ENCODE peak calls at places on chromosomes 13 and 19, in six cellular contexts. One of them, this sample, is unnamed.

GRCh38 chr13:113935081-113935511 is 38.8 kb downstream of the C13orf46 start:
- DNase-seq in brain microvascular endothelial cell: no peak
- DNase-seq in activated naive CD8-positive, alpha-beta T cell treated with anti-CD3 and anti-CD28 coated beads, Interleukin-2, amount 50 U/mL, for 24 hours: no peak
- DNase-seq in HT-29: no peak
- DNase-seq in AG08395: no peak
- DNase-seq in stimulated activated CD4-positive, alpha-beta T cell treated with anti-CD3 and anti-CD28 coated beads, TNF-alpha, amount 100 ng/mL, for 1 hour: no peak
- DNase-seq in this sample: no peak

GRCh38 chr13:46295531-46296464 is 84.1 kb downstream of the LRRC63 start:
- DNase-seq in HT-29: no peak
- DNase-seq in AG08395: peak; percentile 84
- DNase-seq in stimulated activated CD4-positive, alpha-beta T cell treated with anti-CD3 and anti-CD28 coated beads, TNF-alpha, amount 100 ng/mL, for 1 hour: no peak
- DNase-seq in brain microvascular endothelial cell: peak; percentile 74
- DNase-seq in activated naive CD8-positive, alpha-beta T cell treated with anti-CD3 and anti-CD28 coated beads, Interleukin-2, amount 50 U/mL, for 24 hours: peak; percentile 50
- DNase-seq in this sample: peak; percentile 82

GRCh38 chr13:74452881-74453280 is 318.7 kb upstream of the KLF12 start:
- DNase-seq in brain microvascular endothelial cell: no peak
- DNase-seq in HT-29: no peak
- DNase-seq in stimulated activated CD4-positive, alpha-beta T cell treated with anti-CD3 and anti-CD28 coated beads, TNF-alpha, amount 100 ng/mL, for 1 hour: no peak
- DNase-seq in AG08395: no peak
- DNase-seq in activated naive CD8-positive, alpha-beta T cell treated with anti-CD3 and anti-CD28 coated beads, Interleukin-2, amount 50 U/mL, for 24 hours: no peak
- DNase-seq in this sample: no peak

GRCh38 chr19:50420808-50421207 is 2.1 kb downstream of the SPIB start:
- DNase-seq in HT-29: no peak
- DNase-seq in brain microvascular endothelial cell: no peak
- DNase-seq in AG08395: no peak
- DNase-seq in stimulated activated CD4-positive, alpha-beta T cell treated with anti-CD3 and anti-CD28 coated beads, TNF-alpha, amount 100 ng/mL, for 1 hour: no peak
- DNase-seq in activated naive CD8-positive, alpha-beta T cell treated with anti-CD3 and anti-CD28 coated beads, Interleukin-2, amount 50 U/mL, for 24 hours: no peak
- DNase-seq in this sample: no peak

GRCh38 chr19:48364564-48365363 is 597 bp downstream of the SYNGR4 start:
- DNase-seq in activated naive CD8-positive, alpha-beta T cell treated with anti-CD3 and anti-CD28 coated beads, Interleukin-2, amount 50 U/mL, for 24 hours: no peak
- DNase-seq in stimulated activated CD4-positive, alpha-beta T cell treated with anti-CD3 and anti-CD28 coated beads, TNF-alpha, amount 100 ng/mL, for 1 hour: no peak
- DNase-seq in AG08395: no peak
- DNase-seq in brain microvascular endothelial cell: no peak
- DNase-seq in HT-29: no peak
- DNase-seq in this sample: no peak

GRCh38 chr19:4196009-4196408 is 13.5 kb downstream of the ANKRD24 start:
- DNase-seq in AG08395: no peak
- DNase-seq in activated naive CD8-positive, alpha-beta T cell treated with anti-CD3 and anti-CD28 coated beads, Interleukin-2, amount 50 U/mL, for 24 hours: no peak
- DNase-seq in brain microvascular endothelial cell: no peak
- DNase-seq in stimulated activated CD4-positive, alpha-beta T cell treated with anti-CD3 and anti-CD28 coated beads, TNF-alpha, amount 100 ng/mL, for 1 hour: no peak
- DNase-seq in HT-29: no peak
- DNase-seq in this sample: no peak

GRCh38 chr19:57830071-57830602 is at the start of gene ZNF587B:
- DNase-seq in stimulated activated CD4-positive, alpha-beta T cell treated with anti-CD3 and anti-CD28 coated beads, TNF-alpha, amount 100 ng/mL, for 1 hour: peak; percentile 27
- DNase-seq in activated naive CD8-positive, alpha-beta T cell treated with anti-CD3 and anti-CD28 coated beads, Interleukin-2, amount 50 U/mL, for 24 hours: peak; percentile 41
- DNase-seq in brain microvascular endothelial cell: peak; percentile 78
- DNase-seq in HT-29: peak; percentile 80
- DNase-seq in AG08395: peak; percentile 19
- DNase-seq in this sample: no peak

GRCh38 chr13:59452189-59452588 is 711.5 kb downstream of the DIAPH3 start:
- DNase-seq in stimulated activated CD4-positive, alpha-beta T cell treated with anti-CD3 and anti-CD28 coated beads, TNF-alpha, amount 100 ng/mL, for 1 hour: no peak
- DNase-seq in brain microvascular endothelial cell: no peak
- DNase-seq in AG08395: no peak
- DNase-seq in HT-29: no peak
- DNase-seq in activated naive CD8-positive, alpha-beta T cell treated with anti-CD3 and anti-CD28 coated beads, Interleukin-2, amount 50 U/mL, for 24 hours: no peak
- DNase-seq in this sample: no peak

GRCh38 chr19:9969688-9969975 is 33.3 kb upstream of the OLFM2 start:
- DNase-seq in activated naive CD8-positive, alpha-beta T cell treated with anti-CD3 and anti-CD28 coated beads, Interleukin-2, amount 50 U/mL, for 24 hours: no peak
- DNase-seq in stimulated activated CD4-positive, alpha-beta T cell treated with anti-CD3 and anti-CD28 coated beads, TNF-alpha, amount 100 ng/mL, for 1 hour: no peak
- DNase-seq in HT-29: no peak
- DNase-seq in AG08395: no peak
- DNase-seq in brain microvascular endothelial cell: no peak
- DNase-seq in this sample: no peak

GRCh38 chr19:524062-524674 is 7.4 kb upstream of the CDC34 start:
- DNase-seq in HT-29: no peak
- DNase-seq in AG08395: peak; percentile 32
- DNase-seq in activated naive CD8-positive, alpha-beta T cell treated with anti-CD3 and anti-CD28 coated beads, Interleukin-2, amount 50 U/mL, for 24 hours: no peak
- DNase-seq in brain microvascular endothelial cell: peak; percentile 24
- DNase-seq in stimulated activated CD4-positive, alpha-beta T cell treated with anti-CD3 and anti-CD28 coated beads, TNF-alpha, amount 100 ng/mL, for 1 hour: no peak
- DNase-seq in this sample: no peak

GRCh38 chr13:38686635-38687245 is at the start of gene FREM2:
- DNase-seq in activated naive CD8-positive, alpha-beta T cell treated with anti-CD3 and anti-CD28 coated beads, Interleukin-2, amount 50 U/mL, for 24 hours: no peak
- DNase-seq in brain microvascular endothelial cell: no peak
- DNase-seq in stimulated activated CD4-positive, alpha-beta T cell treated with anti-CD3 and anti-CD28 coated beads, TNF-alpha, amount 100 ng/mL, for 1 hour: no peak
- DNase-seq in AG08395: no peak
- DNase-seq in HT-29: no peak
- DNase-seq in this sample: no peak

GRCh38 chr13:93108111-93108581 is 118.5 kb upstream of the GPC6 start:
- DNase-seq in activated naive CD8-positive, alpha-beta T cell treated with anti-CD3 and anti-CD28 coated beads, Interleukin-2, amount 50 U/mL, for 24 hours: no peak
- DNase-seq in stimulated activated CD4-positive, alpha-beta T cell treated with anti-CD3 and anti-CD28 coated beads, TNF-alpha, amount 100 ng/mL, for 1 hour: no peak
- DNase-seq in HT-29: no peak
- DNase-seq in brain microvascular endothelial cell: no peak
- DNase-seq in AG08395: peak; percentile 3
- DNase-seq in this sample: no peak

This sample was measured in non-pigmented ciliary epithelial cell.